ENCODE peak calls at places on chromosomes 4 and X, in eight cellular contexts. One of them, this sample, is unnamed.

GRCh38 chr4:172202480-172203076 is 389.4 kb downstream of the GALNTL6 start:
- DNase-seq in astrocyte of the spinal cord: peak
- DNase-seq in GDM1: peak
- DNase-seq in mesendoderm: peak
- DNase-seq in anterior cingulate cortex: no peak
- DNase-seq in NCI-H460: peak
- DNase-seq in Caco-2: no peak
- DNase-seq in activated T-cell treated with anti-CD3 and anti-CD28 coated beads, Interleukin-2, amount 50 U/mL, for 72 hours: no peak
- DNase-seq in this sample: no peak

GRCh38 chrX:129842510-129843208 is 1.0 kb downstream of the ZDHHC9 start:
- DNase-seq in astrocyte of the spinal cord: peak
- DNase-seq in GDM1: no peak
- DNase-seq in mesendoderm: peak
- DNase-seq in anterior cingulate cortex: no peak
- DNase-seq in NCI-H460: no peak
- DNase-seq in Caco-2: no peak
- DNase-seq in activated T-cell treated with anti-CD3 and anti-CD28 coated beads, Interleukin-2, amount 50 U/mL, for 72 hours: no peak
- DNase-seq in this sample: peak

GRCh38 chr4:2362286-2363055 is 56.0 kb downstream of the ZFYVE28 start:
- DNase-seq in astrocyte of the spinal cord: no peak
- DNase-seq in GDM1: no peak
- DNase-seq in mesendoderm: no peak
- DNase-seq in anterior cingulate cortex: no peak
- DNase-seq in NCI-H460: no peak
- DNase-seq in Caco-2: peak
- DNase-seq in activated T-cell treated with anti-CD3 and anti-CD28 coated beads, Interleukin-2, amount 50 U/mL, for 72 hours: no peak
- DNase-seq in this sample: no peak

GRCh38 chrX:41922125-41922521 is 1.2 kb downstream of the CASK start:
- DNase-seq in astrocyte of the spinal cord: peak
- DNase-seq in GDM1: no peak
- DNase-seq in mesendoderm: no peak
- DNase-seq in anterior cingulate cortex: no peak
- DNase-seq in NCI-H460: peak
- DNase-seq in Caco-2: no peak
- DNase-seq in activated T-cell treated with anti-CD3 and anti-CD28 coated beads, Interleukin-2, amount 50 U/mL, for 72 hours: peak
- DNase-seq in this sample: peak

GRCh38 chrX:7606253-7606652 is 236.7 kb upstream of the VCX start:
- DNase-seq in astrocyte of the spinal cord: no peak
- DNase-seq in GDM1: no peak
- DNase-seq in mesendoderm: no peak
- DNase-seq in anterior cingulate cortex: no peak
- DNase-seq in NCI-H460: no peak
- DNase-seq in Caco-2: no peak
- DNase-seq in activated T-cell treated with anti-CD3 and anti-CD28 coated beads, Interleukin-2, amount 50 U/mL, for 72 hours: no peak
- DNase-seq in this sample: no peak

GRCh38 chr4:176875441-176875930 is 82.8 kb upstream of the VEGFC start:
- DNase-seq in astrocyte of the spinal cord: no peak
- DNase-seq in GDM1: no peak
- DNase-seq in mesendoderm: no peak
- DNase-seq in anterior cingulate cortex: no peak
- DNase-seq in NCI-H460: no peak
- DNase-seq in Caco-2: no peak
- DNase-seq in activated T-cell treated with anti-CD3 and anti-CD28 coated beads, Interleukin-2, amount 50 U/mL, for 72 hours: no peak
- DNase-seq in this sample: no peak

GRCh38 chr4:2441393-2442174 is 22.8 kb downstream of the CFAP99 start:
- DNase-seq in astrocyte of the spinal cord: peak
- DNase-seq in GDM1: peak
- DNase-seq in mesendoderm: peak
- DNase-seq in anterior cingulate cortex: no peak
- DNase-seq in NCI-H460: peak
- DNase-seq in Caco-2: peak
- DNase-seq in activated T-cell treated with anti-CD3 and anti-CD28 coated beads, Interleukin-2, amount 50 U/mL, for 72 hours: peak
- DNase-seq in this sample: peak

GRCh38 chr4:39698424-39699009 is 581 bp downstream of the UBE2K start:
- DNase-seq in astrocyte of the spinal cord: peak
- DNase-seq in GDM1: peak
- DNase-seq in mesendoderm: peak
- DNase-seq in anterior cingulate cortex: peak
- DNase-seq in NCI-H460: no peak
- DNase-seq in Caco-2: peak
- DNase-seq in activated T-cell treated with anti-CD3 and anti-CD28 coated beads, Interleukin-2, amount 50 U/mL, for 72 hours: peak
- DNase-seq in this sample: peak

GRCh38 chr4:122703868-122704267 is 28.6 kb upstream of the BBS12 start:
- DNase-seq in astrocyte of the spinal cord: peak
- DNase-seq in GDM1: no peak
- DNase-seq in mesendoderm: peak
- DNase-seq in anterior cingulate cortex: no peak
- DNase-seq in NCI-H460: no peak
- DNase-seq in Caco-2: no peak
- DNase-seq in activated T-cell treated with anti-CD3 and anti-CD28 coated beads, Interleukin-2, amount 50 U/mL, for 72 hours: no peak
- DNase-seq in this sample: no peak

GRCh38 chr4:5760246-5760645 is 49.2 kb downstream of the EVC start:
- DNase-seq in astrocyte of the spinal cord: no peak
- DNase-seq in GDM1: no peak
- DNase-seq in mesendoderm: no peak
- DNase-seq in anterior cingulate cortex: no peak
- DNase-seq in NCI-H460: no peak
- DNase-seq in Caco-2: no peak
- DNase-seq in activated T-cell treated with anti-CD3 and anti-CD28 coated beads, Interleukin-2, amount 50 U/mL, for 72 hours: no peak
- DNase-seq in this sample: no peak

GRCh38 chr4:86496094-86497060 is 97.7 kb upstream of the PTPN13 start:
- DNase-seq in astrocyte of the spinal cord: peak
- DNase-seq in GDM1: peak
- DNase-seq in mesendoderm: peak
- DNase-seq in anterior cingulate cortex: no peak
- DNase-seq in NCI-H460: peak
- DNase-seq in Caco-2: no peak
- DNase-seq in activated T-cell treated with anti-CD3 and anti-CD28 coated beads, Interleukin-2, amount 50 U/mL, for 72 hours: peak
- DNase-seq in this sample: peak

GRCh38 chrX:25873196-25873595 is 264.9 kb upstream of the MAGEB18 start:
- DNase-seq in astrocyte of the spinal cord: no peak
- DNase-seq in GDM1: no peak
- DNase-seq in mesendoderm: no peak
- DNase-seq in anterior cingulate cortex: no peak
- DNase-seq in NCI-H460: peak
- DNase-seq in Caco-2: no peak
- DNase-seq in activated T-cell treated with anti-CD3 and anti-CD28 coated beads, Interleukin-2, amount 50 U/mL, for 72 hours: no peak
- DNase-seq in this sample: no peak

GRCh38 chr4:81875962-81876650 is 404.4 kb upstream of the RASGEF1B start:
- DNase-seq in astrocyte of the spinal cord: no peak
- DNase-seq in GDM1: no peak
- DNase-seq in mesendoderm: peak
- DNase-seq in anterior cingulate cortex: no peak
- DNase-seq in NCI-H460: no peak
- DNase-seq in Caco-2: no peak
- DNase-seq in activated T-cell treated with anti-CD3 and anti-CD28 coated beads, Interleukin-2, amount 50 U/mL, for 72 hours: no peak
- DNase-seq in this sample: no peak

GRCh38 chr4:85747871-85748491 is 273.0 kb downstream of the ARHGAP24 start:
- DNase-seq in astrocyte of the spinal cord: peak
- DNase-seq in GDM1: peak
- DNase-seq in mesendoderm: peak
- DNase-seq in anterior cingulate cortex: no peak
- DNase-seq in NCI-H460: peak
- DNase-seq in Caco-2: no peak
- DNase-seq in activated T-cell treated with anti-CD3 and anti-CD28 coated beads, Interleukin-2, amount 50 U/mL, for 72 hours: peak
- DNase-seq in this sample: peak

GRCh38 chr4:860561-860960 is 34.6 kb upstream of the CPLX1 start:
- DNase-seq in astrocyte of the spinal cord: no peak
- DNase-seq in GDM1: no peak
- DNase-seq in mesendoderm: no peak
- DNase-seq in anterior cingulate cortex: no peak
- DNase-seq in NCI-H460: no peak
- DNase-seq in Caco-2: no peak
- DNase-seq in activated T-cell treated with anti-CD3 and anti-CD28 coated beads, Interleukin-2, amount 50 U/mL, for 72 hours: no peak
- DNase-seq in this sample: no peak

GRCh38 chr4:184463158-184463557 is 11.2 kb downstream of the IRF2 start:
- DNase-seq in astrocyte of the spinal cord: no peak
- DNase-seq in GDM1: no peak
- DNase-seq in mesendoderm: no peak
- DNase-seq in anterior cingulate cortex: no peak
- DNase-seq in NCI-H460: no peak
- DNase-seq in Caco-2: no peak
- DNase-seq in activated T-cell treated with anti-CD3 and anti-CD28 coated beads, Interleukin-2, amount 50 U/mL, for 72 hours: no peak
- DNase-seq in this sample: no peak

GRCh38 chr4:19054916-19055315 is 1033.4 kb upstream of the LCORL start:
- DNase-seq in astrocyte of the spinal cord: no peak
- DNase-seq in GDM1: no peak
- DNase-seq in mesendoderm: peak
- DNase-seq in anterior cingulate cortex: no peak
- DNase-seq in NCI-H460: no peak
- DNase-seq in Caco-2: no peak
- DNase-seq in activated T-cell treated with anti-CD3 and anti-CD28 coated beads, Interleukin-2, amount 50 U/mL, for 72 hours: no peak
- DNase-seq in this sample: no peak

GRCh38 chrX:31036895-31037294 is 34.9 kb downstream of the FTHL17 start:
- DNase-seq in astrocyte of the spinal cord: peak
- DNase-seq in GDM1: peak
- DNase-seq in mesendoderm: peak
- DNase-seq in anterior cingulate cortex: no peak
- DNase-seq in NCI-H460: peak
- DNase-seq in Caco-2: peak
- DNase-seq in activated T-cell treated with anti-CD3 and anti-CD28 coated beads, Interleukin-2, amount 50 U/mL, for 72 hours: no peak
- DNase-seq in this sample: peak

GRCh38 chrX:97705936-97706335 is 822.2 kb downstream of the RPA4 start:
- DNase-seq in astrocyte of the spinal cord: no peak
- DNase-seq in GDM1: no peak
- DNase-seq in mesendoderm: no peak
- DNase-seq in anterior cingulate cortex: no peak
- DNase-seq in NCI-H460: no peak
- DNase-seq in Caco-2: no peak
- DNase-seq in activated T-cell treated with anti-CD3 and anti-CD28 coated beads, Interleukin-2, amount 50 U/mL, for 72 hours: no peak
- DNase-seq in this sample: no peak

GRCh38 chr4:168857546-168858314 is 152.3 kb downstream of the CBR4 start:
- DNase-seq in astrocyte of the spinal cord: peak
- DNase-seq in GDM1: no peak
- DNase-seq in mesendoderm: no peak
- DNase-seq in anterior cingulate cortex: no peak
- DNase-seq in NCI-H460: no peak
- DNase-seq in Caco-2: no peak
- DNase-seq in activated T-cell treated with anti-CD3 and anti-CD28 coated beads, Interleukin-2, amount 50 U/mL, for 72 hours: no peak
- DNase-seq in this sample: no peak

GRCh38 chr4:7981738-7982394 is 42.2 kb upstream of the AFAP1 start:
- DNase-seq in astrocyte of the spinal cord: no peak
- DNase-seq in GDM1: no peak
- DNase-seq in mesendoderm: no peak
- DNase-seq in anterior cingulate cortex: no peak
- DNase-seq in NCI-H460: no peak
- DNase-seq in Caco-2: no peak
- DNase-seq in activated T-cell treated with anti-CD3 and anti-CD28 coated beads, Interleukin-2, amount 50 U/mL, for 72 hours: no peak
- DNase-seq in this sample: no peak

GRCh38 chr4:16598241-16599224 is 299.9 kb downstream of the LDB2 start:
- DNase-seq in astrocyte of the spinal cord: peak
- DNase-seq in GDM1: no peak
- DNase-seq in mesendoderm: peak
- DNase-seq in anterior cingulate cortex: no peak
- DNase-seq in NCI-H460: no peak
- DNase-seq in Caco-2: no peak
- DNase-seq in activated T-cell treated with anti-CD3 and anti-CD28 coated beads, Interleukin-2, amount 50 U/mL, for 72 hours: no peak
- DNase-seq in this sample: no peak

GRCh38 chr4:148311493-148311892 is 130.7 kb downstream of the NR3C2 start:
- DNase-seq in astrocyte of the spinal cord: no peak
- DNase-seq in GDM1: no peak
- DNase-seq in mesendoderm: peak
- DNase-seq in anterior cingulate cortex: no peak
- DNase-seq in NCI-H460: no peak
- DNase-seq in Caco-2: no peak
- DNase-seq in activated T-cell treated with anti-CD3 and anti-CD28 coated beads, Interleukin-2, amount 50 U/mL, for 72 hours: no peak
- DNase-seq in this sample: no peak

GRCh38 chrX:66360894-66361293 is 196.8 kb downstream of the HEPH start:
- DNase-seq in astrocyte of the spinal cord: no peak
- DNase-seq in GDM1: no peak
- DNase-seq in mesendoderm: no peak
- DNase-seq in anterior cingulate cortex: no peak
- DNase-seq in NCI-H460: no peak
- DNase-seq in Caco-2: no peak
- DNase-seq in activated T-cell treated with anti-CD3 and anti-CD28 coated beads, Interleukin-2, amount 50 U/mL, for 72 hours: no peak
- DNase-seq in this sample: no peak

GRCh38 chr4:89674876-89675459 is 162.0 kb downstream of the SNCA start:
- DNase-seq in astrocyte of the spinal cord: no peak
- DNase-seq in GDM1: no peak
- DNase-seq in mesendoderm: no peak
- DNase-seq in anterior cingulate cortex: no peak
- DNase-seq in NCI-H460: no peak
- DNase-seq in Caco-2: peak
- DNase-seq in activated T-cell treated with anti-CD3 and anti-CD28 coated beads, Interleukin-2, amount 50 U/mL, for 72 hours: no peak
- DNase-seq in this sample: no peak

GRCh38 chr4:187307131-187307530 is 583.5 kb upstream of the FAT1 start:
- DNase-seq in astrocyte of the spinal cord: peak
- DNase-seq in GDM1: no peak
- DNase-seq in mesendoderm: no peak
- DNase-seq in anterior cingulate cortex: no peak
- DNase-seq in NCI-H460: no peak
- DNase-seq in Caco-2: no peak
- DNase-seq in activated T-cell treated with anti-CD3 and anti-CD28 coated beads, Interleukin-2, amount 50 U/mL, for 72 hours: no peak
- DNase-seq in this sample: no peak

This sample was measured in activated CD4-positive, alpha-beta T cell treated with anti-CD3 and anti-CD28 coated beads, Interleukin-2, amount 10 ng/mL, durations not matched to agents 24 days and 14 days.